ENCODE peak calls at places on chromosomes 5 and 9, in five cellular contexts. One of them, this sample, is unnamed.

GRCh38 chr5:127306036-127306435 is 15.4 kb downstream of the MEGF10 start:
- DNase-seq in Caki2: no peak
- DNase-seq in A549: no peak
- DNase-seq in KBM-7: no peak
- DNase-seq in NCI-H69: peak; percentile 18
- DNase-seq in this sample: no peak

GRCh38 chr9:88017086-88017485 is 42.8 kb upstream of the CDK20 start:
- DNase-seq in A549: no peak
- DNase-seq in KBM-7: no peak
- DNase-seq in NCI-H69: no peak
- DNase-seq in Caki2: no peak
- DNase-seq in this sample: no peak

GRCh38 chr9:100167912-100168775 is 69.1 kb downstream of the INVS start:
- DNase-seq in NCI-H69: no peak
- DNase-seq in A549: no peak
- DNase-seq in KBM-7: no peak
- DNase-seq in Caki2: no peak
- DNase-seq in this sample: no peak

GRCh38 chr5:112344540-112344939 is 74.5 kb downstream of the EPB41L4A start:
- DNase-seq in NCI-H69: no peak
- DNase-seq in A549: no peak
- DNase-seq in KBM-7: no peak
- DNase-seq in Caki2: no peak
- DNase-seq in this sample: no peak

GRCh38 chr9:4717815-4718214 is 23.2 kb downstream of the AK3 start:
- DNase-seq in NCI-H69: no peak
- DNase-seq in A549: no peak
- DNase-seq in Caki2: no peak
- DNase-seq in KBM-7: no peak
- DNase-seq in this sample: no peak

GRCh38 chr9:128554155-128554862 is 1.9 kb downstream of the SPTAN1 start:
- DNase-seq in NCI-H69: no peak
- DNase-seq in A549: peak; percentile 72
- DNase-seq in Caki2: peak; percentile 43
- DNase-seq in KBM-7: no peak
- DNase-seq in this sample: no peak

GRCh38 chr5:7087719-7088297 is 308.1 kb upstream of the ADCY2 start:
- DNase-seq in NCI-H69: no peak
- DNase-seq in A549: no peak
- DNase-seq in Caki2: no peak
- DNase-seq in KBM-7: no peak
- DNase-seq in this sample: no peak

GRCh38 chr9:33229359-33230120 is 10.4 kb upstream of the SPINK4 start:
- DNase-seq in Caki2: peak; percentile 81
- DNase-seq in KBM-7: no peak
- DNase-seq in NCI-H69: peak; percentile 96
- DNase-seq in A549: peak; percentile 82
- DNase-seq in this sample: no peak

GRCh38 chr5:178589180-178590140 is 733 bp downstream of the COL23A1 start:
- DNase-seq in Caki2: no peak
- DNase-seq in NCI-H69: peak; percentile 62
- DNase-seq in KBM-7: no peak
- DNase-seq in A549: no peak
- DNase-seq in this sample: no peak

GRCh38 chr9:83701769-83702168 is 6.0 kb downstream of the UBQLN1 start:
- DNase-seq in KBM-7: no peak
- DNase-seq in NCI-H69: no peak
- DNase-seq in Caki2: peak; percentile 50
- DNase-seq in A549: no peak
- DNase-seq in this sample: no peak

GRCh38 chr5:136703706-136704105 is 338.4 kb upstream of the TRPC7 start:
- DNase-seq in A549: no peak
- DNase-seq in KBM-7: no peak
- DNase-seq in NCI-H69: no peak
- DNase-seq in Caki2: no peak
- DNase-seq in this sample: no peak

GRCh38 chr5:60540855-60541805 is 158.8 kb downstream of the DEPDC1B start:
- DNase-seq in A549: no peak
- DNase-seq in KBM-7: no peak
- DNase-seq in NCI-H69: peak; percentile 54
- DNase-seq in Caki2: no peak
- DNase-seq in this sample: no peak

GRCh38 chr9:18482371-18482770 is 8.4 kb downstream of the ADAMTSL1 start:
- DNase-seq in Caki2: no peak
- DNase-seq in A549: no peak
- DNase-seq in KBM-7: no peak
- DNase-seq in NCI-H69: no peak
- DNase-seq in this sample: no peak

GRCh38 chr5:90475436-90475980 is 844 bp downstream of the POLR3G start:
- DNase-seq in Caki2: no peak
- DNase-seq in A549: no peak
- DNase-seq in KBM-7: no peak
- DNase-seq in NCI-H69: peak; percentile 85
- DNase-seq in this sample: no peak

GRCh38 chr9:95150903-95151302 is 166.6 kb downstream of the FANCC start:
- DNase-seq in Caki2: no peak
- DNase-seq in KBM-7: no peak
- DNase-seq in NCI-H69: no peak
- DNase-seq in A549: no peak
- DNase-seq in this sample: peak; percentile 70

GRCh38 chr9:121599872-121600585 is 51.4 kb upstream of the DAB2IP start:
- DNase-seq in NCI-H69: peak; percentile 19
- DNase-seq in Caki2: no peak
- DNase-seq in A549: peak; percentile 48
- DNase-seq in KBM-7: no peak
- DNase-seq in this sample: no peak

GRCh38 chr5:65728219-65728618 is 6.2 kb downstream of the NLN start:
- DNase-seq in KBM-7: no peak
- DNase-seq in A549: no peak
- DNase-seq in NCI-H69: no peak
- DNase-seq in Caki2: no peak
- DNase-seq in this sample: no peak

This sample was measured in NCI-H187 treated with DMSO at 0.1 percent for 48 hours.